ENCODE peak calls at places on chromosomes 4 and X, in ten cellular contexts. X is K562, O is upper lobe of left lung, S is ovary, R is adrenal gland, A is H1, J is heart left ventricle, F is GM12891, Q is vagina, M is transverse colon. B is an unnamed sample.

GRCh38 chr4:37822220-37822619 is 4.3 kb upstream of the PGM2 start:
- DNase-seq in J (no peak), R (no peak), X (no peak), A (no peak), Q (no peak), M (no peak), F (no peak), O (peak), S (no peak), B (no peak)

GRCh38 chrX:109847257-109848187 is 114.5 kb upstream of the ACSL4 start:
- DNase-seq in F (no peak), J (no peak), O (peak), M (no peak), X (no peak), Q (no peak), R (no peak), A (no peak), S (no peak), B (no peak)

GRCh38 chrX:136694491-136695087 is 46.6 kb downstream of the CD40LG start:
- DNase-seq in J (no peak), Q (no peak), R (no peak), F (no peak), S (no peak), O (no peak), M (no peak), A (peak), X (peak), B (no peak)

GRCh38 chrX:22392176-22392814 is 119.6 kb downstream of the CBLL2 start:
- DNase-seq in Q (no peak), A (no peak), X (no peak), O (no peak), M (no peak), F (no peak), S (no peak), J (no peak), R (no peak), B (no peak)

GRCh38 chr4:106266201-106266600 is 49.8 kb downstream of the TBCK start:
- DNase-seq in Q (no peak), A (no peak), J (no peak), S (no peak), M (no peak), R (no peak), O (no peak), X (peak), F (no peak), B (no peak)

GRCh38 chrX:155745792-155746191 is 133.0 kb upstream of the TMLHE start:
- DNase-seq in O (peak), S (no peak), J (no peak), F (no peak), A (no peak), Q (no peak), X (no peak), M (peak), R (peak), B (no peak)

GRCh38 chr4:165537028-165537648 is 158.3 kb downstream of the CPE start:
- DNase-seq in R (no peak), M (no peak), Q (no peak), X (peak), J (no peak), F (peak), A (no peak), O (no peak), S (no peak), B (no peak)

GRCh38 chrX:131677655-131678628 is 134.1 kb downstream of the OR13H1 start:
- DNase-seq in O (peak), J (no peak), M (peak), R (peak), F (peak), Q (no peak), S (peak), X (peak), A (peak), B (peak)

GRCh38 chr4:83890816-83891215 is 354.9 kb downstream of the GPAT3 start:
- DNase-seq in Q (no peak), F (no peak), O (no peak), A (no peak), J (no peak), X (no peak), S (no peak), M (no peak), R (no peak), B (no peak)

GRCh38 chrX:24763989-24764388 is 70.3 kb downstream of the POLA1 start:
- DNase-seq in O (no peak), Q (no peak), X (no peak), A (no peak), J (no peak), F (no peak), R (no peak), S (no peak), M (no peak), B (no peak)

GRCh38 chr4:38385286-38386010 is 278.6 kb upstream of the KLF3 start:
- DNase-seq in Q (no peak), O (no peak), X (peak), A (no peak), M (no peak), R (no peak), F (no peak), J (no peak), S (no peak), B (no peak)

GRCh38 chr4:102560115-102560514 is 59.0 kb downstream of the NFKB1 start:
- DNase-seq in M (no peak), A (no peak), F (no peak), S (no peak), O (no peak), J (no peak), Q (no peak), R (no peak), X (no peak), B (no peak)

GRCh38 chr4:159983080-159983479 is 880.2 kb downstream of the RAPGEF2 start:
- DNase-seq in R (no peak), O (no peak), M (no peak), A (no peak), J (no peak), S (no peak), F (no peak), X (no peak), Q (no peak), B (no peak)

GRCh38 chr4:157837071-157837470 is 335.8 kb downstream of the GASK1B start:
- DNase-seq in X (no peak), O (no peak), M (no peak), S (no peak), R (no peak), J (no peak), A (no peak), F (no peak), Q (no peak), B (no peak)

GRCh38 chr4:36921474-36922220 is 322.9 kb upstream of the NWD2 start:
- DNase-seq in A (no peak), X (no peak), R (no peak), O (no peak), J (no peak), Q (no peak), S (no peak), F (no peak), M (no peak), B (no peak)

GRCh38 chrX:18012974-18013373 is 151.9 kb upstream of the RAI2 start:
- DNase-seq in S (no peak), M (no peak), J (no peak), R (no peak), X (no peak), O (no peak), A (no peak), Q (no peak), F (no peak), B (no peak)

GRCh38 chr4:99859618-99860017 is 34.6 kb downstream of the LAMTOR3 start:
- DNase-seq in O (no peak), F (no peak), M (no peak), R (no peak), X (no peak), J (no peak), Q (no peak), S (no peak), A (no peak), B (no peak)

GRCh38 chr4:99803702-99804101 is 12.9 kb upstream of the DAPP1 start:
- DNase-seq in Q (no peak), X (no peak), J (no peak), S (no peak), R (no peak), M (no peak), O (no peak), A (no peak), F (no peak), B (no peak)

GRCh38 chr4:14478504-14478903 is 523.8 kb upstream of the CPEB2 start:
- DNase-seq in M (no peak), Q (no peak), O (no peak), R (no peak), X (no peak), S (no peak), F (no peak), J (no peak), A (peak), B (no peak)

GRCh38 chrX:20968996-20969395 is 405.2 kb upstream of the CNKSR2 start:
- DNase-seq in J (no peak), A (no peak), S (no peak), R (no peak), X (no peak), Q (no peak), F (no peak), M (no peak), O (no peak), B (no peak)

GRCh38 chrX:102345916-102346315 is 93.9 kb downstream of the NXF2B start:
- DNase-seq in F (peak), S (peak), O (peak), X (peak), J (peak), M (peak), A (peak), R (peak), Q (no peak), B (peak)

GRCh38 chrX:40646489-40647306 is 663 bp downstream of the CXorf38 start:
- DNase-seq in M (peak), A (peak), O (peak), J (peak), F (no peak), S (peak), Q (no peak), R (peak), X (peak), B (no peak)

GRCh38 chrX:22575161-22575845 is 302.6 kb downstream of the CBLL2 start:
- DNase-seq in O (no peak), Q (no peak), X (no peak), A (no peak), J (no peak), F (no peak), S (no peak), M (no peak), R (no peak), B (no peak)

GRCh38 chr4:114108869-114109268 is 129.4 kb upstream of the ARSJ start:
- DNase-seq in A (no peak), Q (no peak), S (no peak), R (no peak), J (no peak), O (no peak), F (no peak), X (no peak), M (no peak), B (no peak)

GRCh38 chrX:40088299-40088625 is 9.5 kb downstream of the BCOR start:
- DNase-seq in F (no peak), M (no peak), S (no peak), X (no peak), O (no peak), A (no peak), J (no peak), R (no peak), Q (no peak), B (no peak)

GRCh38 chr4:24671824-24672223 is 87.5 kb upstream of the DHX15 start:
- DNase-seq in S (no peak), F (no peak), Q (no peak), R (no peak), A (no peak), X (no peak), J (no peak), M (no peak), O (no peak), B (no peak)

GRCh38 chrX:3461824-3462508 is 115.5 kb upstream of the MXRA5 start:
- DNase-seq in S (no peak), J (no peak), R (no peak), A (no peak), O (no peak), M (no peak), Q (no peak), F (no peak), X (no peak), B (no peak)

GRCh38 chr4:56680266-56680665 is 830 bp downstream of the HOPX start:
- DNase-seq in R (no peak), Q (no peak), O (peak), A (no peak), M (no peak), S (no peak), J (no peak), F (no peak), X (no peak), B (no peak)

GRCh38 chr4:112449708-112450107 is 66.3 kb downstream of the NEUROG2 start:
- DNase-seq in R (no peak), J (no peak), M (no peak), S (no peak), O (no peak), F (no peak), A (no peak), X (no peak), Q (no peak), B (no peak)

GRCh38 chr4:156705291-156705690 is 266.3 kb downstream of the PDGFC start:
- DNase-seq in X (no peak), O (no peak), M (no peak), Q (no peak), S (no peak), J (no peak), A (no peak), R (no peak), F (no peak), B (no peak)

GRCh38 chrX:147498796-147499195 is 412.9 kb upstream of the FMR1 start:
- DNase-seq in J (no peak), O (no peak), A (no peak), M (no peak), Q (no peak), F (no peak), S (no peak), R (no peak), X (no peak), B (no peak)

GRCh38 chrX:37746951-37747350 is 32.9 kb upstream of the CYBB start:
- DNase-seq in F (no peak), X (no peak), S (no peak), J (no peak), Q (no peak), A (no peak), O (no peak), R (no peak), M (no peak), B (no peak)

GRCh38 chr4:182062936-182063335 is 180.3 kb upstream of the TENM3 start:
- DNase-seq in Q (no peak), J (no peak), M (no peak), S (no peak), F (no peak), R (no peak), A (no peak), X (no peak), O (no peak), B (peak)

GRCh38 chr4:20538922-20539321 is 161.3 kb upstream of the PACRGL start:
- DNase-seq in F (no peak), S (no peak), J (no peak), X (no peak), Q (no peak), O (no peak), R (no peak), A (no peak), M (no peak), B (no peak)

GRCh38 chr4:22607382-22607781 is 85.4 kb upstream of the GBA3 start:
- DNase-seq in M (peak), F (no peak), Q (no peak), A (no peak), R (peak), O (peak), X (no peak), J (peak), S (peak), B (peak)

GRCh38 chr4:4984186-4984585 is 35.1 kb downstream of the CYTL1 start:
- DNase-seq in R (no peak), M (no peak), F (no peak), O (no peak), J (no peak), S (no peak), Q (peak), X (no peak), A (no peak), B (no peak)

GRCh38 chr4:180669637-180670036 is 1573.6 kb upstream of the TENM3 start:
- DNase-seq in Q (no peak), J (no peak), F (no peak), R (no peak), O (no peak), X (no peak), A (no peak), M (no peak), S (no peak), B (no peak)

GRCh38 chr4:69639542-69639941 is at the start of gene UGT2A2:
- DNase-seq in A (no peak), Q (no peak), J (no peak), F (no peak), X (no peak), O (no peak), M (no peak), R (no peak), S (no peak), B (no peak)

GRCh38 chr4:183430317-183430986 is 14.0 kb upstream of the CDKN2AIP start:
- DNase-seq in J (no peak), M (no peak), O (no peak), S (peak), R (no peak), F (no peak), X (no peak), A (peak), Q (peak), B (no peak)

DNA sequence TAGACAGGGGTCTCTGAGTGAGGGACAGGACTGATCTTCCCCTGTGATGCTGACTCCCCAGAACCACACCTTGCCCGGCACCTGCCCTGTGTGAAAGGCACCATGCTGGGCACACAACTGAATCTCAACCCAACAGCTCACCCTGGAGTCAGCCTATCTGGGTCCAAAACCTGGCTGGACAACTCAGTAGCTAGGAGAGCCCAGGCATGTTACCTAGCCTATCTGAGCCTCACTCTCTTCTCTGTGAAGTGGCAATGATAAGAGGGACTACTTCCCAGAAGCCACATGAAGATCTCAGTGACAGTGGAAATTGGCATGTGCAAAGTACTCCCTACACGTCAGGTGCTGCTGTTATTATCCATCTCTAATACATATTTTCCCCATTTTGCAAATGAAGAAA is 44.8 kb upstream of the PPP2R2C start:
- DNase-seq in Q (no peak), X (no peak), J (no peak), A (no peak), R (no peak), O (no peak), S (no peak), M (no peak), F (no peak), B (no peak)
- TF ChIP-seq POLR2A in Q (no peak), X (no peak), J (no peak), A (no peak), R (no peak), O (no peak), S (no peak), M (no peak), F (no peak), B (no peak)

DNA sequence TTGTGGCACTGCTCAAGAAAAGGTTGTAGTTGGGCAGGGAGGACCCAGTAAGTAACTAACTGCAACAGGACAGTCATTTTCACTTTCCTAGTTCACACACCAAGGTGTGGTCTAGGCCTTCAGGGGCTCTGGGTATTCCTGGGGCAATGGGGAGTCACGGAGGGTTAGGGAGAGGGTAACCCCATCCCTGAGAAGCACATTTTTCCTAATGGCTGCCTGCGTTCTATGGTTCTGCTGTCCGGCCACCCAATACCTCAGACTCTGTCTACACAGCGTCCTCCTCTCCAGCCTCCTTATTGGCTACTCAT is 937 bp upstream of the PPP1R3F start:
- DNase-seq in S (no peak), O (no peak), F (no peak), A (no peak), Q (no peak), J (no peak), M (no peak), R (no peak), X (no peak), B (no peak)
- TF ChIP-seq POLR2A in S (no peak), O (no peak), F (no peak), A (no peak), Q (no peak), J (no peak), M (no peak), R (no peak), X (no peak), B (no peak)

GRCh38 chrX:103733017-103733416 is 22.3 kb downstream of the TMEM31 start:
- DNase-seq in J (no peak), O (no peak), A (no peak), R (no peak), M (no peak), X (no peak), Q (no peak), S (no peak), F (no peak), B (no peak)
- TF ChIP-seq POLR2A in J (no peak), O (no peak), A (no peak), R (no peak), M (no peak), X (no peak), Q (no peak), S (no peak), F (no peak), B (no peak)

GRCh38 chr4:107472265-107472948 is 247.6 kb downstream of the PAPSS1 start:
- DNase-seq in M (no peak), Q (no peak), X (no peak), R (no peak), J (no peak), S (no peak), O (no peak), A (no peak), F (no peak), B (no peak)

GRCh38 chr4:107478327-107478946 is 241.6 kb downstream of the PAPSS1 start:
- DNase-seq in X (no peak), Q (no peak), R (no peak), M (no peak), A (no peak), S (no peak), F (no peak), J (no peak), O (no peak), B (no peak)

GRCh38 chr4:107470173-107470572 is 249.9 kb downstream of the PAPSS1 start:
- DNase-seq in J (no peak), R (no peak), S (no peak), F (no peak), X (no peak), O (no peak), A (no peak), M (no peak), Q (no peak), B (no peak)

GRCh38 chr4:107468812-107469211 is 251.2 kb downstream of the PAPSS1 start:
- DNase-seq in F (no peak), J (no peak), X (no peak), A (no peak), R (no peak), O (peak), M (no peak), S (no peak), Q (no peak), B (no peak)

GRCh38 chr4:107473126-107473525 is 246.9 kb downstream of the PAPSS1 start:
- DNase-seq in M (no peak), O (no peak), F (no peak), A (no peak), Q (no peak), R (no peak), J (no peak), S (no peak), X (no peak), B (no peak)
- TF ChIP-seq POLR2A in M (no peak), O (no peak), F (no peak), A (no peak), Q (no peak), R (no peak), J (no peak), S (no peak), X (no peak), B (no peak)

GRCh38 chrX:120109378-120109777 is 6.3 kb downstream of the RHOXF1 start:
- DNase-seq in Q (no peak), M (no peak), F (no peak), A (no peak), S (no peak), O (no peak), X (no peak), R (no peak), J (no peak), B (no peak)
- TF ChIP-seq POLR2A in Q (no peak), M (no peak), F (no peak), A (no peak), S (no peak), O (no peak), X (no peak), R (no peak), J (no peak), B (no peak)

DNA sequence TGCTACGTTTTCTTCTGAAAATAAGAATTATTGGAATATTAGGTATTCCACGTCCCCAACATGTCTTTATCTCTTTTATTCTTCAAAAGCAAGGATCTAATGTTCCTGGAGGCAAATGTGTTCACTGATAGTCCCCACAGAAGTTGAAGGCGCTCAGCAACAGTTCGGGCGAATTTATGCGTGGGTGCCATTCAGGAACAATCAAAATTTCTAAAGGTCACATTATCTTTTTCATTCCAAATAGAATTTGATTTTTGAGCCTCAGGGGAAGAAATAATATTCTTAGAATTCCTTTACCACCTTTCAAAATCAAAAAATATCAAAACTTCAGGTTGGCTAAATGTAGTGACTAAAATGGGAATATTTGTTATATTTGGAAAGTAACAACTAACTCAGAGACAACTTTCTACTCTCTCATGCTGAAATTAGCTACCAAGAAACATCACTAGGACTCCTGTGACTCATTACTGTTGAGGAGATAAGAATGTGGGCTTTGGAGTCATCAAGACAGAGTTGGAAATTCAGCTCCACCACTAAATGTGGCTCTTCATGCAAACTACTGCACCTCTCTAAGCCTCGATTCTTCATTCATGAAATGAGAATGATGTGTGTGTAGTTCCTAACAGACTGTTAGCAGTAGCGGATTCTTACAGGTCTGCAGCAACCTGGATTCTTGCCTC is 72.3 kb upstream of the KIT start:
- DNase-seq in X (peak), J (no peak), M (no peak), A (no peak), F (no peak), S (no peak), O (no peak), Q (no peak), R (no peak), B (no peak)
- TF ChIP-seq POLR2A in X (no peak), J (no peak), M (no peak), A (no peak), F (no peak), S (no peak), O (no peak), Q (no peak), R (no peak), B (no peak)

B was measured in H54.